ENCODE peak calls at places on chromosomes 4 and X, in five cellular contexts. E, K, R, I and S are unnamed samples.

GRCh38 chrX:153953342-153953830 is 8.9 kb upstream of the RENBP start:
- DNase-seq in R (peak), I (peak), K (peak), E (peak), S (peak)

GRCh38 chr4:122668241-122668640 is 47.4 kb upstream of the IL21 start:
- DNase-seq in K (no peak), R (no peak), I (no peak), E (no peak), S (no peak)

GRCh38 chrX:140123446-140123845 is 158.1 kb upstream of the CXorf66 start:
- DNase-seq in K (peak), R (no peak), E (no peak), I (no peak), S (no peak)

GRCh38 chrX:76148753-76149152 is 24.1 kb upstream of the PBDC1 start:
- DNase-seq in K (peak), I (no peak), E (peak), R (no peak), S (no peak)

GRCh38 chr4:28744066-28744465 is 1883.4 kb downstream of the STIM2 start:
- DNase-seq in I (no peak), R (no peak), E (no peak), K (no peak), S (no peak)

GRCh38 chrX:115616943-115617563 is 56.1 kb downstream of the PLS3 start:
- DNase-seq in E (peak), R (no peak), I (no peak), K (no peak), S (no peak)

GRCh38 chrX:16665089-16665488 is 15.1 kb downstream of the S100G start:
- DNase-seq in I (no peak), K (no peak), R (no peak), E (no peak), S (no peak)

GRCh38 chr4:185472063-185472542 is 570 bp upstream of the CCDC110 start:
- DNase-seq in I (no peak), K (no peak), R (no peak), E (no peak), S (no peak)

GRCh38 chrX:9824554-9824953 is 38.3 kb downstream of the SHROOM2 start:
- DNase-seq in K (peak), I (no peak), E (no peak), R (no peak), S (peak)

GRCh38 chr4:101271516-101271915 is 75.8 kb downstream of the PPP3CA start:
- DNase-seq in K (no peak), E (no peak), I (no peak), R (no peak), S (no peak)

GRCh38 chr4:37666625-37667071 is 19.5 kb downstream of the RELL1 start:
- DNase-seq in R (peak), I (no peak), K (no peak), E (no peak), S (peak)

GRCh38 chrX:70445876-70446275 is 1.2 kb downstream of the DLG3 start:
- DNase-seq in E (no peak), I (no peak), R (no peak), K (no peak), S (no peak)

GRCh38 chrX:28391528-28391927 is 195.7 kb upstream of the IL1RAPL1 start:
- DNase-seq in R (no peak), I (no peak), K (no peak), E (no peak), S (no peak)

GRCh38 chr4:105182211-105182610 is 35.5 kb downstream of the TET2 start:
- DNase-seq in R (no peak), K (no peak), I (no peak), E (no peak), S (no peak)

GRCh38 chr4:91267543-91267942 is 1036.2 kb upstream of the GRID2 start:
- DNase-seq in I (no peak), R (no peak), E (no peak), K (no peak), S (no peak)

GRCh38 chr4:112882286-112882685 is 167.2 kb upstream of the ANK2 start:
- DNase-seq in R (no peak), E (no peak), I (no peak), K (peak), S (no peak)

GRCh38 chrX:51456814-51457213 is 39.6 kb downstream of the NUDT11 start:
- DNase-seq in I (no peak), R (no peak), K (peak), E (no peak), S (no peak)

GRCh38 chrX:30762754-30763153 is 109.5 kb downstream of the GK start:
- DNase-seq in K (no peak), E (no peak), I (no peak), R (no peak), S (no peak)

GRCh38 chrX:107562482-107562881 is 65.8 kb upstream of the PRPS1 start:
- DNase-seq in R (no peak), E (no peak), I (no peak), K (no peak), S (no peak)

GRCh38 chrX:38935561-38935960 is 134.3 kb downstream of the MID1IP1 start:
- DNase-seq in K (no peak), I (no peak), E (no peak), R (no peak), S (no peak)

GRCh38 chr4:153449338-153449737 is 16.8 kb upstream of the TMEM131L start:
- DNase-seq in K (no peak), R (no peak), E (no peak), I (no peak), S (no peak)

GRCh38 chr4:52594961-52595360 is 64.1 kb downstream of the USP46 start:
- DNase-seq in R (no peak), E (no peak), I (no peak), K (no peak), S (no peak)

GRCh38 chr4:149280886-149281285 is 534.8 kb downstream of the IQCM start:
- DNase-seq in E (no peak), K (no peak), I (no peak), R (no peak), S (no peak)

GRCh38 chr4:104747635-104748034 is 252.9 kb upstream of the CXXC4 start:
- DNase-seq in I (no peak), R (no peak), K (no peak), E (no peak), S (no peak)

GRCh38 chrX:131723646-131724045 is 179.8 kb downstream of the OR13H1 start:
- DNase-seq in R (no peak), E (no peak), K (no peak), I (no peak), S (no peak)

GRCh38 chr4:110480741-110481271 is 4.9 kb downstream of the ENPEP start:
- DNase-seq in I (no peak), E (no peak), K (no peak), R (no peak), S (no peak)

GRCh38 chr4:107733431-107733925 is 13.4 kb upstream of the PAPSS1 start:
- DNase-seq in K (no peak), I (no peak), E (no peak), R (no peak), S (no peak)

GRCh38 chr4:16826397-16826910 is 72.0 kb downstream of the LDB2 start:
- DNase-seq in K (no peak), I (no peak), R (no peak), E (no peak), S (no peak)

GRCh38 chr4:6352031-6352763 is 82.5 kb downstream of the WFS1 start:
- DNase-seq in I (no peak), E (no peak), R (no peak), K (no peak), S (no peak)

GRCh38 chr4:10173039-10173753 is 56.6 kb upstream of the WDR1 start:
- DNase-seq in K (no peak), E (no peak), I (no peak), R (no peak), S (no peak)

GRCh38 chr4:53602390-53602789 is 11.1 kb upstream of the LNX1 start:
- DNase-seq in K (no peak), E (no peak), I (no peak), R (no peak), S (no peak)

GRCh38 chr4:153161599-153161971 is 42.7 kb upstream of the TRIM2 start:
- DNase-seq in K (no peak), R (no peak), E (no peak), I (no peak), S (no peak)

GRCh38 chrX:118974908-118975671 is 672 bp downstream of the LONRF3 start:
- DNase-seq in K (peak), E (peak), I (no peak), R (peak), S (no peak)

GRCh38 chr4:101790521-101791188 is at the start of gene BANK1:
- DNase-seq in E (peak), I (no peak), K (peak), R (peak), S (peak)

GRCh38 chrX:66676413-66676812 is 37.5 kb upstream of the EDA2R start:
- DNase-seq in R (no peak), I (no peak), E (no peak), K (no peak), S (no peak)

GRCh38 chr4:153488006-153488718 is 22.0 kb downstream of the TMEM131L start:
- DNase-seq in E (peak), R (no peak), K (no peak), I (no peak), S (no peak)

GRCh38 chr4:2252530-2252924 is 9.4 kb downstream of the MXD4 start:
- DNase-seq in E (no peak), I (no peak), K (no peak), R (no peak), S (no peak)

GRCh38 chr4:4203688-4204400 is 22.9 kb downstream of the OTOP1 start:
- DNase-seq in E (no peak), K (no peak), I (no peak), R (no peak), S (no peak)

GRCh38 chr4:189029961-189030360 is 890.7 kb downstream of the TRIML1 start:
- DNase-seq in R (no peak), I (no peak), K (no peak), E (no peak), S (no peak)